ENCODE peak calls at places on chromosomes 5 and 9, in four cellular contexts. I is testis, A is HCT116, F is IMR-90. C is an unnamed sample.
A peak's percentile ranks its signal among the peaks of the same experiment; 100 is the strongest.

GRCh38 chr5:118060833-118061232 is 927.5 kb downstream of the DTWD2 start:
- DNase-seq in A (peak; percentile 26), I (no peak), F (no peak), C (peak; percentile 2)

GRCh38 chr5:29780401-29780800 is 1413.1 kb upstream of the CDH6 start:
- DNase-seq in I (no peak), A (no peak), F (no peak), C (no peak)

GRCh38 chr9:114392749-114393112 is 4.9 kb upstream of the AKNA start:
- DNase-seq in I (peak; percentile 49), A (no peak), F (no peak), C (peak; percentile 11)

GRCh38 chr9:106892632-106893031 is 29.7 kb downstream of the ZNF462 start:
- DNase-seq in F (peak; percentile 98), A (peak; percentile 89), I (no peak), C (no peak)

GRCh38 chr5:148179234-148179824 is 11.0 kb downstream of the SPINK14 start:
- DNase-seq in I (no peak), F (peak; percentile 63), A (peak; percentile 48), C (peak; percentile 72)

GRCh38 chr9:123237220-123237619 is 31.2 kb downstream of the STRBP start:
- DNase-seq in F (no peak), I (no peak), A (no peak), C (no peak)

GRCh38 chr5:133691448-133691847 is 79.1 kb upstream of the FSTL4 start:
- DNase-seq in I (no peak), A (no peak), F (no peak), C (no peak)

GRCh38 chr5:176810084-176810597 is at the start of gene UNC5A:
- DNase-seq in A (peak; percentile 63), I (peak; percentile 39), F (peak; percentile 17), C (peak; percentile 70)

GRCh38 chr9:101731429-101731828 is 7.0 kb downstream of the GRIN3A start:
- DNase-seq in A (no peak), I (no peak), F (no peak), C (no peak)

GRCh38 chr5:168317521-168318147 is 26.2 kb downstream of the WWC1 start:
- DNase-seq in I (no peak), F (peak; percentile 100), A (peak; percentile 82), C (no peak)

GRCh38 chr9:120923620-120924328 is 2.8 kb downstream of the TRAF1 start:
- DNase-seq in I (no peak), A (no peak), F (no peak), C (no peak)

GRCh38 chr5:177429248-177430045 is 3.0 kb downstream of the GRK6 start:
- DNase-seq in A (no peak), I (no peak), F (no peak), C (no peak)

GRCh38 chr9:19102181-19102630 is 498 bp downstream of the HAUS6 start:
- DNase-seq in I (no peak), F (peak; percentile 16), A (no peak), C (peak; percentile 72)

GRCh38 chr9:137878957-137879555 is 1.5 kb downstream of the CACNA1B start:
- DNase-seq in I (no peak), A (no peak), F (no peak), C (no peak)

GRCh38 chr5:176817369-176817841 is 7.0 kb downstream of the UNC5A start:
- DNase-seq in I (no peak), A (no peak), F (no peak), C (no peak)

GRCh38 chr5:140357731-140358093 is 2.3 kb upstream of the SLC4A9 start:
- DNase-seq in A (peak; percentile 76), I (peak; percentile 90), F (peak; percentile 83), C (peak; percentile 83)

GRCh38 chr9:126235350-126235740 is 91.3 kb upstream of the MVB12B start:
- DNase-seq in I (no peak), F (no peak), A (no peak), C (no peak)

GRCh38 chr9:32378993-32379729 is 5.3 kb upstream of the ACO1 start:
- DNase-seq in F (peak; percentile 85), A (peak; percentile 67), I (peak; percentile 46), C (peak; percentile 76)

GRCh38 chr5:135493406-135494180 is 41.4 kb upstream of the TIFAB start:
- DNase-seq in I (no peak), A (peak; percentile 31), F (peak; percentile 92), C (no peak)

GRCh38 chr5:72108200-72109050 is 1.1 kb downstream of the MAP1B start:
- DNase-seq in F (peak; percentile 67), I (peak; percentile 87), A (no peak), C (peak; percentile 76)

DNA sequence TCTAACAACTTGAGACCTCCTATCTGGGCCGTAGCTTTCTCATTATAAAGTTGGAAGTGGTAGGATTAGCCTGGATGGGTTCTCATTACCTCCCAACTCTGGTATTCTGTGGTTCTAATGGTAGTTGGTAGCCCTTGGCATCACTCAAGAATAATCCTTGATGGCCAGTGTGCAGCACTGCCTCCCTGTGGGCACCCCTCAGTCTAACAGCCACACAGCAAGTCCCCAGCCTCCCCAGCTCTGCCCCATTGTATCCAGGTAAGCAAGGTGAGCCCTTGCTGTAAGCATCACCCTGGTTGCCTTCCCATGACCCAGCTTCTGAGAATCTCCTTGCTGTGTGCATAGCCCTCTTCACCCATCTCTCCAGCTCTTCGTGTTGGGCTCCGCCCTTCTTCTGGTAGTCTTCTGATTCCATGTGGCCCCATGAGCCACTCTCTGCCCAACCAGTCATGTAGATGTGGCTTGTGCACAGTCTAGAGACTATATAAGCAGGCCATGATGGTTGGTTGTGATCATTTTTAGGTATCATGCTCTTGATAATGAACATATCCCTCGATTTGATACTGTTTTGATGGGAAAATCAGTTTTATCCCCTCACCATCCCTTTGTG is 57.6 kb upstream of the GRHPR start:
- DNase-seq in A (no peak), F (no peak), I (no peak), C (peak; percentile 38)
- TF ChIP-seq POLR2A in A (no peak), F (no peak), I (no peak), C (no peak)

GRCh38 chr5:139306197-139306596 is 12.7 kb downstream of the MATR3 start:
- DNase-seq in A (no peak), I (no peak), F (no peak), C (no peak)
- TF ChIP-seq POLR2A in A (no peak), I (no peak), F (no peak), C (no peak)

GRCh38 chr5:143376911-143377838 is 26.3 kb downstream of the NR3C1 start:
- DNase-seq in A (peak; percentile 7), F (peak; percentile 59), I (no peak), C (no peak)
- TF ChIP-seq POLR2A in A (no peak), F (no peak), I (no peak), C (no peak)

GRCh38 chr5:39373797-39374196 is 9.5 kb upstream of the C9 start:
- DNase-seq in I (no peak), F (no peak), A (no peak), C (no peak)

GRCh38 chr5:39371367-39371635 is 7.0 kb upstream of the C9 start:
- DNase-seq in I (no peak), F (no peak), A (no peak), C (no peak)

GRCh38 chr5:39367711-39368110 is 3.4 kb upstream of the C9 start:
- DNase-seq in A (no peak), F (no peak), I (no peak), C (no peak)

GRCh38 chr5:39369123-39369815 is 5.0 kb upstream of the C9 start:
- DNase-seq in A (no peak), I (no peak), F (no peak), C (no peak)

GRCh38 chr5:39370555-39371366 is 6.5 kb upstream of the C9 start:
- DNase-seq in I (no peak), F (no peak), A (no peak), C (no peak)
- TF ChIP-seq POLR2A in I (no peak), F (no peak), A (no peak), C (no peak)

DNA sequence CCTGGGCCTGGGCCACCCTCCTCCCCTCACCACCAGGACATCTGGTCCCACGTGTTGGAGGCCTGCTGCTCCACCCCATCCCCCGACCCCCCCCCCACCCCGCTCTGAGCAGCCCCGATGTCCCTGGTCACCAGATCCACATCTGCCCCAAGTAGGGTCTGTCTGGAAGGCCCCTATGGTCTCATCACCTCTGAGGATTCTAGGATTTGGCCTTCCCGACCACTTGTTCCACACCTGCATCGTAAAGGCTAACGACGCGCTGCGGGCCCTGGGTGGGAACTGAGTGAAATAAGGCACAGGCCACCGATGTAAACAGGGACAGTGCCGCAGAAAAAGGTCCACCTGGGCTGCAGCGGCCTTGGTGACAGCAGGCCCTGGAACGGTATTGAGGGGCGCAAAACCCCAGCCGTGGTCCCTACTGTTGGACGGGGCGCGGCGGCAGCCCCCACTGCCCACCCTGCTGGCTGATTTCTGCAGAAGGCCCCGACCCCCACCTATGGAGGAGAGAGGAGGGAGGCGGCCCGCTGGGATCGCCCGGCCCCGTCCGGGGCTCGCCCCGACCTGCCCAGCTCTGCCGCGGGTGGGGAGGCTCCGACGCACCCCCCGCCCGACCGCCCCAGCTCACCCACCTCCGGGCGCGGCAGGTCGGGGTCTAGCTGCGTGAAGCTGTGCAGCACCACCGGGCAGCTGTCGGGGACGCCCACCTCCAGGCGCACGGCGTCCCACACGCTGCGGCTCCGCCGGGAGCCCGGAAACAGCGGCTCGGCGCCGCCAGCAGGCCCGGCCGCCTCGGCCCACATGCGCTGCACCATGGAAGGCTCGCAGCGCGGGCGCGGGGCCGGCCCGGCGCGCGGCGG is 469 bp downstream of the RALGDS start:
- DNase-seq in A (no peak), F (no peak), I (no peak), C (no peak)
- TF ChIP-seq POLR2A in A (peak; percentile 37), F (no peak), I (no peak), C (peak; percentile 21)

GRCh38 chr5:14715481-14715880 is 51.0 kb downstream of the OTULIN start:
- DNase-seq in A (no peak), I (no peak), F (peak; percentile 54), C (no peak)

GRCh38 chr5:14718778-14719177 is 54.3 kb downstream of the OTULIN start:
- DNase-seq in A (no peak), F (no peak), I (no peak), C (no peak)

GRCh38 chr5:14714706-14715105 is 50.2 kb downstream of the OTULIN start:
- DNase-seq in A (no peak), I (no peak), F (no peak), C (no peak)

GRCh38 chr5:14713476-14714384 is 49.2 kb downstream of the OTULIN start:
- DNase-seq in I (no peak), F (no peak), A (no peak), C (no peak)

DNA sequence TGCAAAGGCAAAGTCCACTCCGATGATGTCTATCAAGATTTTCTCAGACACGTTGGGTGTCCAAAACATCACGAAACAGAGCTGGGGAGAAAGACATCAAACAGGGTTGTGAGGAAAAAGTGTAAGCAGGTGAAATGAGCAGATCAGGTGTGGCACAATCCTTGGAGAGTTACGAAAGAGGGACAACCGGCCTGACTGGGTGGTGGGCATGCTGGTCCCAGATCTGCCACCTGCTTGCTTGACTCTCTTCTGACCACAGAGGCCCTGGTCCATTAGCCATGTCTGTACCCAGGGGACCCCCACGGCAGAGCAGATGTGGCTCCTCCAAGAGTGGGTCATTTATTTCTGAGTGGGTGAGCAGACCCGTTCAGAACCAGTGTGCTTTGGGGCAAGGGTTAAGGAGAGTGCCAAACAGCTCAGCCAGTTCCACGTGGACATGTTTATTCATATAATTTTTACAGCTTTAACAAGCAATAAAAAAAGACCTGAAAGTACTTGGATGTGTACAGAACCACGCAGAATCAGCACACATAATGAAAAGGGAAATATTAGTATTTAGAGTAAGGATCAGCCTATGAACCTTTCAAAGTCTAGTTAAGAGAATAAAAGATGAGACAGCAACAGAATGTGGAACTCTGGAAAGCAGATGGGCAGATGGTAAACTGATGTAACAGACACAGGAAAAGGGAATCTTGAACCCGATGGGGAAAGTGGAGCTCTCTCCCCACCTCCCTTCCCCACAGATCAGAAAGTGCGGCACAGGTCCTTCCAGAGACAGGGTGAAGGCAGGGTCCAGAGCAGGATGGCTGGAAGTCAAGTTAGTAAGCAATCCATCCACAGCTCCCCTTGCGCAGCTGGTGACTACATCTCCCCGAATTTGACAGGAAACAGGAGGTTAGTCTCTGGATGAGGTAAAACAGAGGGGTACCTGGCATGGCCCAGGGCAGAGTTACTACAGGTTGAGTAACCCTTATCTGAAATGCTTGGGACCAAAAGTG is 52.5 kb downstream of the OTULIN start:
- DNase-seq in F (no peak), I (no peak), A (no peak), C (no peak)
- TF ChIP-seq POLR2A in F (no peak), I (no peak), A (no peak), C (no peak)